ENCODE peak calls at places on chromosomes 6 and 20, in four cellular contexts. K, V, D and U are unnamed samples.

GRCh38 chr6:136963259-136963658 is 41.2 kb downstream of the SLC35D3 start:
- DNase-seq in K (no peak), V (no peak), D (no peak), U (no peak)

GRCh38 chr6:149077208-149077607 is 240.3 kb upstream of the TAB2 start:
- DNase-seq in V (no peak), K (no peak), D (peak), U (peak)

GRCh38 chr6:159695984-159696383 is 2.9 kb upstream of the SOD2 start:
- DNase-seq in V (no peak), D (no peak), K (no peak), U (no peak)

GRCh38 chr20:45268531-45268930 is 14.2 kb upstream of the SLPI start:
- DNase-seq in V (no peak), K (no peak), D (no peak), U (no peak)

GRCh38 chr6:63456734-63457133 is 115.5 kb upstream of the LOC128125822 start:
- DNase-seq in V (no peak), D (no peak), K (no peak), U (no peak)

GRCh38 chr6:105587349-105588115 is 184.7 kb upstream of the PREP start:
- DNase-seq in D (no peak), V (no peak), K (no peak), U (no peak)

GRCh38 chr6:52964318-52964717 is 30.8 kb downstream of the GSTA4 start:
- DNase-seq in V (no peak), D (no peak), K (no peak), U (no peak)

GRCh38 chr6:118017301-118017854 is 110.3 kb downstream of the SLC35F1 start:
- DNase-seq in V (no peak), D (no peak), K (no peak), U (no peak)

GRCh38 chr6:152696543-152696942 is 1.2 kb upstream of the MYCT1 start:
- DNase-seq in V (no peak), K (no peak), D (peak), U (peak)

GRCh38 chr6:14475306-14475705 is 357.7 kb downstream of the CD83 start:
- DNase-seq in V (no peak), D (no peak), K (no peak), U (no peak)

GRCh38 chr6:152723398-152723797 is 25.7 kb downstream of the MYCT1 start:
- DNase-seq in K (no peak), D (peak), V (no peak), U (peak)

GRCh38 chr6:145539831-145540230 is 195.5 kb downstream of the EPM2A start:
- DNase-seq in V (no peak), D (peak), K (no peak), U (peak)

GRCh38 chr6:52976149-52976548 is 18.9 kb downstream of the GSTA4 start:
- DNase-seq in K (no peak), V (no peak), D (no peak), U (no peak)

GRCh38 chr6:114169763-114170162 is 173.1 kb downstream of the HS3ST5 start:
- DNase-seq in D (no peak), K (no peak), V (no peak), U (no peak)

GRCh38 chr6:66772785-66773184 is 1065.8 kb upstream of the EYS start:
- DNase-seq in K (no peak), V (peak), D (peak), U (peak)

GRCh38 chr6:161100072-161100471 is 108.5 kb downstream of the MAP3K4 start:
- DNase-seq in K (no peak), V (no peak), D (no peak), U (no peak)

GRCh38 chr6:161105408-161105807 is 113.8 kb downstream of the MAP3K4 start:
- DNase-seq in V (no peak), D (no peak), K (no peak), U (no peak)

GRCh38 chr6:161104966-161105365 is 113.4 kb downstream of the MAP3K4 start:
- DNase-seq in K (no peak), D (peak), V (no peak), U (peak)

GRCh38 chr6:161103475-161103874 is 111.9 kb downstream of the MAP3K4 start:
- DNase-seq in D (no peak), K (no peak), V (no peak), U (no peak)

DNA sequence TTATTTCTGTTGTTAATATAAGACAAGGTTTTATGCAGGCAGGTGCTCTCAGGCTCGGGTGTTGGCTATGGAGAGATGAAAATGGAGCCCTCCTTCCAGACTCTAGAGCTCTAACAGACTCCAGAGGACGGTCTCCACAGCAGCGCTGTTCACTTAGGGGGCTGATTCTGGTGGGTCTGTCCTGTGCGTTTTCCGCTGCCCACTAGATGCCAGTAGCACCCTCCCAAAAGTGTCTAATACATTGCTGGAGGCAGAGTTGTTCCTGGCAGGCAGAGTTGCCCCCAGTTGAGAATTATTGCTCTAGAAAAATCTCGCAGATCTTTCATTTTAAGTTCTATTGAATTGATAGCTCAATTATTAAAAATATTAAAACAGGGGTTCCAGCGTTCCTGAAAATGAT is 109.9 kb downstream of the MAP3K4 start:
- DNase-seq in V (no peak), K (no peak), D (peak), U (peak)
- TF ChIP-seq CTCF in V (peak), K (no peak), D (peak), U (peak)

GRCh38 chr6:33248932-33249731 is 22.5 kb downstream of the VPS52 start:
- DNase-seq in D (peak), K (peak), V (peak), U (peak)
- TF ChIP-seq CTCF in D (peak), K (peak), V (peak), U (no peak)

DNA sequence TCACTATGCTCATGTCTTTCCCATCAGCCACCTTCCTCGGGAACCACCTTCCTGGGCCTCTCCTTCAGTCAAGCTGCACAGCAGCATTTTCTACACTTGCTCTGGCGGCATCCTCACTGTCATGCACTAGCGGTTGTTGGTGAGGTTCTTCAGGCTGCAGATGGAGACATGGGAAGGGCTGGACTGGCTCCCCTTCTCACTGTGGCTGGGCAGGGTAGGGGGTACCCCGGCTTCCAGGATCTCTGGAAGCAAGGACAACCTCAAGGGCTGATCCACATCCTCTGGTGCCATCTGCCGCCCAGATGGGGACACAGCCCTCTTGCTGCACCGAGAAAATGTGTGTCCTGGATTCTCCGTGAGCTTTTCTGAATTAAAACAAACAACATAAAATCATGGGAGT is 180.1 kb upstream of the RNF24 start:
- DNase-seq in D (peak), K (no peak), V (no peak), U (peak)
- TF ChIP-seq CTCF in D (peak), K (peak), V (peak), U (peak)

DNA sequence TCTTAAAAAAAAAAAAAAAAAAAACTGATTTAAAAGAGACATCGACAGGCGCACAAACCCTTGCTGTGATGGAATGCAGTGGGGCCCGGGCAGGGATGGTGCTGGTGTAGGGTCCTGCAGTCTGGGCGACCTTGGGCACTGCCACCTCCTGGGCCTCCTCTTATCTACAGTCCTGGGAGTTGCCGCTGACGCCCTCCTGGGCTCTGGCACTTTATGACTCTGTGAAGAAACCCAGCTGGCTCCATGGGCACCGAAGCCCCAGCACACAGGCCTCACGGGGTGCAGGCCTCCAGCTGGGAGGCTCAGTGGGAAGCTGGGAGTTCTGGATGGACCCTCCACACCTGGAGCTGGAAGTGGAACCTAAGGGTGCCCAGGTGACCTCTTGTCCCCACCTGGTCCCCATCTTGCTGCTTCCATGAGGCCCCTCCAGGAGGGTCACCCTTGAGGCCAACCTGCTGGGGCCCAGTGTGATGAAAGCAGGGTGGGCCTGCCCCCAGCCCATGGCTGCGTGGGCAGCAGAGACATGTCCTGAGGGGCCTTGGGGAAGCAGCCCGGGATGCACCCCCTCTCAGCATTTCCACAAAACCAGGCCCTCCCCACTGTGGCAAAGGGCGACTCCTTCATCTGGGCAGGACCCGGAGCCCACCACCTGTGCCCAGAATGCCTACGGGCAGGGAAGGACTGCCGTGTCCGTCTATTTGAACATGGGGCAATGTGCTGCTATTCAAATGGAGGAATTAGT is 104.9 kb downstream of the ASXL1 start:
- DNase-seq in D (no peak), K (no peak), V (no peak), U (no peak)
- TF ChIP-seq CTCF in D (no peak), K (no peak), V (no peak), U (no peak)

GRCh38 chr6:8170245-8170644 is 67.9 kb upstream of the EEF1E1 start:
- DNase-seq in V (no peak), D (no peak), K (no peak), U (no peak)
- TF ChIP-seq CTCF in V (no peak), D (peak), K (no peak), U (no peak)